ENCODE peak calls at places on chromosome 6, in five cellular contexts. Y, F, H, N and V are unnamed samples.

GRCh38 chr6:19995575-19996257 is 158.5 kb downstream of the ID4 start:
- DNase-seq in F (no peak), N (no peak), H (no peak), Y (no peak), V (no peak)

GRCh38 chr6:81752084-81752968 is at the start of gene TENT5A:
- DNase-seq in N (peak; percentile 94), F (peak; percentile 76), H (peak; percentile 88), Y (peak; percentile 90), V (peak; percentile 95)

GRCh38 chr6:106568518-106568917 is 60.8 kb downstream of the RTN4IP1 start:
- DNase-seq in H (peak; percentile 55), N (no peak), Y (no peak), F (no peak), V (no peak)

GRCh38 chr6:157982297-157982579 is 575 bp downstream of the SYNJ2 start:
- DNase-seq in N (peak; percentile 82), Y (peak; percentile 76), F (peak; percentile 21), H (no peak), V (peak; percentile 70)

GRCh38 chr6:50087231-50087954 is 37.7 kb upstream of the DEFB112 start:
- DNase-seq in F (no peak), Y (no peak), N (no peak), H (peak; percentile 78), V (peak; percentile 7)

GRCh38 chr6:17965397-17965796 is 22.0 kb downstream of the KIF13A start:
- DNase-seq in Y (no peak), N (no peak), F (no peak), H (peak; percentile 65), V (peak; percentile 81)

GRCh38 chr6:13336553-13336952 is 8.2 kb upstream of the TBC1D7 start:
- DNase-seq in F (peak; percentile 76), H (peak; percentile 84), Y (peak; percentile 98), N (peak; percentile 87), V (peak; percentile 74)

GRCh38 chr6:159982726-159983506 is 14.0 kb downstream of the IGF2R start:
- DNase-seq in H (peak; percentile 33), Y (no peak), F (no peak), N (no peak), V (no peak)

GRCh38 chr6:65566117-65566516 is 140.9 kb downstream of the EYS start:
- DNase-seq in N (peak; percentile 67), H (no peak), F (no peak), Y (no peak), V (no peak)

GRCh38 chr6:161198176-161198575 is 75.7 kb downstream of the AGPAT4 start:
- DNase-seq in Y (no peak), N (no peak), F (no peak), H (no peak), V (no peak)

GRCh38 chr6:131135244-131136020 is at the start of gene AKAP7:
- DNase-seq in F (peak; percentile 65), Y (peak; percentile 90), H (peak; percentile 39), N (peak; percentile 82), V (peak; percentile 69)

GRCh38 chr6:152301806-152302568 is 335.2 kb downstream of the SYNE1 start:
- DNase-seq in F (peak; percentile 76), H (peak; percentile 90), N (peak; percentile 92), Y (peak; percentile 88), V (peak; percentile 94)

GRCh38 chr6:73898599-73898998 is 202.6 kb downstream of the CD109 start:
- DNase-seq in Y (no peak), F (no peak), H (no peak), N (no peak), V (no peak)

GRCh38 chr6:8982659-8983058 is 547.3 kb upstream of the SLC35B3 start:
- DNase-seq in F (no peak), Y (no peak), N (no peak), H (no peak), V (no peak)

GRCh38 chr6:106908386-106908840 is 66.1 kb downstream of the CD24 start:
- DNase-seq in N (no peak), Y (no peak), F (no peak), H (no peak), V (no peak)

GRCh38 chr6:83615025-83615999 is 93.6 kb downstream of the SNAP91 start:
- DNase-seq in N (no peak), H (peak; percentile 37), Y (no peak), F (peak; percentile 35), V (peak; percentile 47)

GRCh38 chr6:76326866-76327265 is 254.4 kb upstream of the IMPG1 start:
- DNase-seq in H (no peak), F (no peak), Y (no peak), N (no peak), V (no peak)

GRCh38 chr6:27669278-27669797 is 196.4 kb upstream of the ZNF184 start:
- DNase-seq in Y (no peak), H (no peak), N (no peak), F (no peak), V (peak; percentile 47)

GRCh38 chr6:17470209-17470952 is 77.0 kb downstream of the CAP2 start:
- DNase-seq in Y (peak; percentile 10), F (no peak), N (no peak), H (peak; percentile 47), V (no peak)

GRCh38 chr6:37709932-37710565 is 12.4 kb upstream of the MDGA1 start:
- DNase-seq in N (no peak), H (no peak), F (no peak), Y (no peak), V (no peak)

GRCh38 chr6:112439416-112439815 is 92.3 kb downstream of the RFPL4B start:
- DNase-seq in Y (no peak), H (no peak), N (no peak), F (no peak), V (no peak)

GRCh38 chr6:114282268-114282667 is 60.6 kb downstream of the HS3ST5 start:
- DNase-seq in H (no peak), N (no peak), F (no peak), Y (no peak), V (no peak)

GRCh38 chr6:29887330-29887818 is 55.0 kb upstream of the HLA-A start:
- DNase-seq in N (peak; percentile 54), Y (peak; percentile 54), H (peak; percentile 11), F (peak; percentile 4), V (peak; percentile 44)

GRCh38 chr6:144148891-144149290 is 1.4 kb upstream of the STX11 start:
- DNase-seq in Y (no peak), F (no peak), H (peak; percentile 26), N (no peak), V (no peak)

GRCh38 chr6:139881728-139882211 is 507.3 kb upstream of the CITED2 start:
- DNase-seq in Y (peak; percentile 58), F (no peak), H (peak; percentile 53), N (peak; percentile 53), V (peak; percentile 50)

GRCh38 chr6:3518356-3518841 is 61.5 kb upstream of the SLC22A23 start:
- DNase-seq in F (no peak), H (peak; percentile 73), N (peak; percentile 43), Y (no peak), V (peak; percentile 76)

GRCh38 chr6:3523288-3523670 is 66.4 kb upstream of the SLC22A23 start:
- DNase-seq in N (no peak), Y (no peak), F (no peak), H (peak; percentile 7), V (no peak)

GRCh38 chr6:3522561-3523287 is 65.9 kb upstream of the SLC22A23 start:
- DNase-seq in Y (no peak), H (peak; percentile 91), N (no peak), F (no peak), V (peak; percentile 43)

GRCh38 chr6:3523966-3524365 is 67.1 kb upstream of the SLC22A23 start:
- DNase-seq in F (peak; percentile 17), H (no peak), Y (no peak), N (no peak), V (no peak)

DNA sequence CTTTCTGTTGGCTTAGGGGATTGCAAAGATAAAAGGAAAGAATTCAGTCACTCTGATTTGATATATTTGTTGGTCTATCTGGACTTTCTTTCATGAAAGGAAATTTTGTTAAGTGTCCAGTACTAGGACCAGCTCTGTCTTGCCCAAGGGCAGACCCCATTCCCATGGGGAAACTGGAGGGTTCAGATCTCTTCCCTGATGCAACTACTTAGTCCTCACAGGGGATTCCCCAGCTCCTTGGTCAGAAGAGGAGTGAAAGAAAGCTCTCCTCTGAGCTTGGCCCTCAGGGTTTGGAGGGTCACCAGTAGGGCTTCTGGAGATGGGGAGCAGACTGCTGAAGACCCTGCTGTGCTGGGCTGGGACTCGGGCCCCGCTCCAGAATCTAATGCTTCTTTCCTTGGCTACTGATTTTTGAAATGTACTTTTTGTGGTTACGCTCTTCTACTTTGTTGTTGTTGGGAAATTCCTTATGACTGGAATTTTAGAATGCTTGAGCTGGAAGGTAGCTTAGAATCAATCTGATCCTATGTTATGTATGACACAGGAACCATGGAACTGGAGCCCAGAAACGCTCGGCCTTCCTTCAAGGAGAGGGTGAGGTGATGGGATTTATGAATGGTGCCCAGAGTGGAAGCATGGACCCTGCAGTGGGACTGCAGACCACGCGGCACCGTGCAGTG is 63.8 kb upstream of the SLC22A23 start:
- DNase-seq in H (peak; percentile 31), F (no peak), Y (no peak), N (no peak), V (peak; percentile 78)
- H4K91ac ChIP-seq in H (peak overlapping the region; percentile 95), F (no peak overlapping the region), Y (no peak overlapping the region), N (no peak overlapping the region), V (no peak overlapping the region)

GRCh38 chr6:67016921-67017460 is 1310.0 kb upstream of the EYS start:
- DNase-seq in N (no peak), Y (no peak), H (no peak), F (no peak), V (no peak)
- H2AK5ac ChIP-seq in N (no peak overlapping the region), Y (no peak overlapping the region), H (no peak overlapping the region), F (no peak overlapping the region), V (no peak overlapping the region)

DNA sequence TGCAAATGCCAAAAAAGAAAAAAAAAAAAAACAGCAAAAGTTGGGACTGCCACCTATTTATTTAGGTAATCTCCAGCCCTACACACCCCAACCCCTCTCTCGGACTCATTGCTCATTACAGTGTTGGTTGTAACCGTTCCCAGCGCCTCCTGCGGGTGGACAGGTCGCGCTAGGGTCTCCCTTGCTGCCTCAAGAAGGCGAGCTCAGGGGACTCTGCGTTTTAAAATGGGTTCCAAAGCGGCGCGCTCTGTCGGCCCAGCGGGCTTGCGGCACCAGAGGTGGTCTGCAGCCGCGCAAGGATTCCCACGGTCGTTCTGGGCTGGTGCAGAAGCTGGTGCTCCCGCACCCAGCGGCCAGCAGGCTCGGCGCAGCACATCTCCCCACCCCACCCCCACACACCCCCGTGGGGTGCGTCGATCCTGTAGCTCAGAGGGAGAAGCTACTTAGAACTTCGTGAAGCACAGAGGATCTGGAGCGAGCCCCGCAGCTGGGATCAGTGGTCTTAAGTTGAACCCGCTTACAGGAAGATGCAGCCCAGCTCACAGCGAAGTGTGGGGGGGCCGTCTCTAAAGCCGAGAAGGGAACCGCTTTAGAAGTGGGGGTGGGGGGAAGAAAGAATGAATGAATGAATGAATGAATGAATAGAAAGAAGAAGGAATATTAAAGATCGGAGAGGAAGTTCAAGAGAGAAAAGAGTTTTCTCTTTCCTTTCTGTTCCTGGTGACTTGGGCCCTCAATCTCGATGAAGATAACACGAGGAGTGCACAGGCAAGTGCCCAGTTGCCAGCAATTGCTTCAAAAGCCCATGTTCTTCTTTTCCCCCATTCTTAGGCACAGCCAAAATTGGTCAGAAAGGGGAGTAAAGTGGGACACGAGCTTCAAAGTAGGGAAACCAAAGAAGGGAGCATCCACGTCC is 766 bp downstream of the TFAP2A start:
- DNase-seq in Y (peak; percentile 70), H (no peak), F (no peak), N (peak; percentile 67), V (no peak)
- H4K91ac ChIP-seq in Y (no peak overlapping the region), H (peak overlapping the region; percentile 11), F (no peak overlapping the region), N (no peak overlapping the region), V (no peak overlapping the region)

DNA sequence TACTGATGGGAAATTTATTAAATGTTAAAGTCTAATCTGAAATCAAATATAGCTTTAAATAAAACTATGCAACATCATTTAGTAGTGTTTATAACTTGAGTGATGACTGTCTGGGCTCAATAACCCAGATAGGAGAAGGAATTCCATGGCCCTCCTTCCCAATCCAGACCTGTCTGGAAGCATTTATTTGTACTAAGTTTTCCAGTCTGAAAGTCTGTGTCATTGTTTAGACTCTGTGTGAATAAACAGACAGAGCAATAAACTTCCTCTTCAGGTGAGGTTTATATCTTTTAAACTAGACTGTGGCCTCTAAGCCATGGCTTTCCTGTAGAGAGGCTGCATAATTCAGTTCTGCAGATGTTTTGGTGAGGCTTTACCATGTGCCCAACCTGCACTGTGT is 176.4 kb downstream of the SOX4 start:
- DNase-seq in N (no peak), F (no peak), H (peak; percentile 59), Y (no peak), V (peak; percentile 65)
- H2AK5ac ChIP-seq in N (no peak overlapping the region), F (no peak overlapping the region), H (peak overlapping the region; percentile 2), Y (no peak overlapping the region), V (no peak overlapping the region)